ENCODE peak calls at places on chromosomes 5 and 9, in four cellular contexts. S is WERI-Rb-1, T is suprapubic skin, F is endodermal cell. V is an unnamed sample.

GRCh38 chr5:159581502-159582249 is 251.4 kb upstream of the IL12B start:
- DNase-seq in S (no peak), T (no peak), F (peak; percentile 76), V (no peak)

GRCh38 chr5:163653526-163653925 is 148.1 kb downstream of the MAT2B start:
- DNase-seq in T (no peak), F (no peak), S (no peak), V (no peak)

GRCh38 chr5:861442-862366 is 10.9 kb upstream of the ZDHHC11 start:
- DNase-seq in T (no peak), F (no peak), S (no peak), V (peak; percentile 49)

GRCh38 chr9:35650341-35651158 is at the start of gene SIT1:
- DNase-seq in T (peak; percentile 59), F (peak; percentile 57), S (no peak), V (peak; percentile 79)

GRCh38 chr9:38724749-38725148 is 4.8 kb upstream of the FAM240B start:
- DNase-seq in T (no peak), S (no peak), F (no peak), V (no peak)

GRCh38 chr9:36499156-36499886 is 73.4 kb upstream of the MELK start:
- DNase-seq in F (no peak), S (peak; percentile 17), T (no peak), V (no peak)

GRCh38 chr5:32331217-32331926 is 18.6 kb upstream of the MTMR12 start:
- DNase-seq in F (no peak), S (no peak), T (no peak), V (no peak)

GRCh38 chr9:80964374-80964773 is 725.0 kb downstream of the TLE1 start:
- DNase-seq in F (no peak), T (no peak), S (no peak), V (no peak)

GRCh38 chr9:90855208-90856000 is 53.8 kb downstream of the SYK start:
- DNase-seq in S (no peak), T (no peak), F (no peak), V (no peak)

GRCh38 chr5:125607018-125607417 is 816.2 kb upstream of the GRAMD2B start:
- DNase-seq in F (no peak), S (no peak), T (no peak), V (no peak)

GRCh38 chr5:132010645-132011560 is 555 bp downstream of the ACSL6 start:
- DNase-seq in T (peak; percentile 56), F (peak; percentile 59), S (peak; percentile 29), V (peak; percentile 74)

GRCh38 chr9:2260401-2261306 is 245.5 kb downstream of the SMARCA2 start:
- DNase-seq in T (no peak), S (no peak), F (no peak), V (no peak)

GRCh38 chr5:139146809-139147742 is 51.1 kb downstream of the SIL1 start:
- DNase-seq in F (no peak), S (no peak), T (no peak), V (no peak)

DNA sequence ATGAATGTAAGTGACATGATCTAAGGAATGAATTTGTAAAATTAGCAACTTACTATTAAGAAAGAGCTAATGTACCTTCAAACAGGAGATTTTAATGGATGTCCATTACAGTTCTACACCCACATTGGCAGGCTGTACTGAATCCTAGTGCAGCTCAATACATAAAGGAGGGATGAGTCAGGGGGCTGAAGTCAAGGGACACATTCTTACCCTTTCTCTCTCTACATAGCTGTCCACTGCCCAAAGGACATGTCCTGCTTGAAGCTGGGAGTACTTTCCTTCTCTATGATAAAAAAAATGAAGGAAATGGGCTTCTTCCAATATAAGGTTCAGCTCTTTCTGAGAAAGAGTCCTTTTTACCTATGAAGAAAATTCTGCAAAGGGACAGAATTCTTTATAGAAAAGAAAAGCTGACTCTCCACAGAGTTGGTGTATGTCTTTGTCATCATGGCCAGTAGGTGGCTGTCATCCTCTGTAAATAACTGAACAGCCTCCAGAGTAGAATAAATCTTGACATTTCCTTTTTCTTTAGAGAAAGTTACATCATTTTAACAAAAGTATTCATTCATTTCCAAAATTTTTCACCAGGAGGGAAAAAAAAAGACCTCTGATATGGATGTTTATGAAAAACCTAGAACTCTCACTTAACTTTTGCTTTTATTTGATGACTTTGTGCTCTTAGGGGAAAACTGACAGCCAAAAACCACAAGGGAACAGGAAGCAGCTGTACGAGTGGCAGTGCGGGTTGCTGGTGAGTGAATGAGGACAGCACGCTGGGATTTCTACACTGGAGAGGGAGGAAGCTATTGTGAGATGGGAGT is 13.1 kb upstream of the IFNA14 start:
- DNase-seq in T (no peak), F (no peak), S (no peak), V (peak; percentile 6)
- H3K4me3 ChIP-seq in T (no peak overlapping the region), F (no peak overlapping the region), S (no peak overlapping the region), V (no peak overlapping the region)

GRCh38 chr9:126692041-126692758 is 78.5 kb downstream of the LMX1B start:
- DNase-seq in T (no peak), F (peak; percentile 37), S (no peak), V (peak; percentile 39)

GRCh38 chr9:126692759-126693427 is 79.2 kb downstream of the LMX1B start:
- DNase-seq in F (peak; percentile 38), S (peak; percentile 4), T (peak; percentile 34), V (peak; percentile 31)

GRCh38 chr9:126694206-126695081 is 80.7 kb downstream of the LMX1B start:
- DNase-seq in S (peak; percentile 6), F (peak; percentile 42), T (peak; percentile 42), V (peak; percentile 46)

GRCh38 chr9:126695186-126696090 is 81.7 kb downstream of the LMX1B start:
- DNase-seq in S (peak; percentile 6), T (peak; percentile 52), F (peak; percentile 36), V (peak; percentile 62)

DNA sequence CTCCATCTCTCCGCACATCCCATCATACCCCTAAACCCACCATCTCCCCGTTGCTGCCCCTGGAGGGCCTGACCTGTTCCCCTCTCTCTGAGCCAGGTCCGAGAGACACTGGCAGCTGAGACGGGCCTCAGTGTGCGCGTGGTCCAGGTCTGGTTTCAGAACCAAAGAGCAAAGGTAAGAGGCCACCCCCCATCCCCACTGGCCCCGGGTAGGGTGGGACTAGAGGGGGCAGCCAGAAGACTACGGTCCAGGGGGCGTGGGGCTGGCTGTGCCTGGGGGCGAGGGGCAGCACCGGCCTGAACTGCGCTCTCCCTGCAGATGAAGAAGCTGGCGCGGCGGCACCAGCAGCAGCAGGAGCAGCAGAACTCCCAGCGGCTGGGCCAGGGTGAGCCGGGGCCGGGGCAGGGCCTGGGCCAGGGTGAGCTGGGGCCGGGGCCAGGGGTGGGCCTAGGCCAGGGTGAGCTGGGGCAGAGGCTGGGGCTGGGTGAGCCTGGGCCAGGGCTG is 79.8 kb downstream of the LMX1B start:
- DNase-seq in F (peak; percentile 39), S (peak; percentile 6), T (peak; percentile 40), V (peak; percentile 51)
- H3K27me3 ChIP-seq in F (no peaks in the 10 kb centered on the region), S (no peaks in the 10 kb centered on the region), T (peaks cover 22% of the 10 kb centered on the region), V (no peaks in the 10 kb centered on the region)

GRCh38 chr5:179264641-179265528 is 80.4 kb downstream of the ADAMTS2 start:
- DNase-seq in S (no peak), T (peak; percentile 70), F (peak; percentile 61), V (peak; percentile 78)
- H3K4me3 ChIP-seq in S (no peak overlapping the region), T (no peak overlapping the region), F (no peak overlapping the region), V (no peak overlapping the region)

GRCh38 chr5:2757563-2758311 is 6.3 kb upstream of the IRX2 start:
- DNase-seq in S (no peak), T (no peak), F (peak; percentile 68), V (no peak)
- H3K27me3 ChIP-seq in S (peaks cover 57% of the 10 kb centered on the region), T (peaks cover 24% of the 10 kb centered on the region), F (peaks cover 67% of the 10 kb centered on the region), V (peaks cover 52% of the 10 kb centered on the region)

GRCh38 chr5:119336846-119337564 is 18.8 kb upstream of the TNFAIP8 start:
- DNase-seq in S (no peak), F (no peak), T (no peak), V (no peak)
- H3K4me3 ChIP-seq in S (no peak overlapping the region), F (no peak overlapping the region), T (no peak overlapping the region), V (no peak overlapping the region)

GRCh38 chr9:109517798-109518435 is 19.8 kb upstream of the PTPN3 start:
- DNase-seq in F (no peak), S (no peak), T (no peak), V (no peak)
- H3K27me3 ChIP-seq in F (no peaks in the 10 kb centered on the region), S (peaks cover 27% of the 10 kb centered on the region), T (no peaks in the 10 kb centered on the region), V (no peaks in the 10 kb centered on the region)

GRCh38 chr5:35857606-35858205 is 1.0 kb downstream of the IL7R start:
- DNase-seq in S (no peak), F (no peak), T (no peak), V (no peak)
- H3K4me3 ChIP-seq in S (no peak overlapping the region), F (peak overlapping the region; percentile 16), T (peak overlapping the region; percentile 8), V (no peak overlapping the region)

V was measured in H7.